ENCODE peak calls at places on chromosomes 7 and 10, in eight cellular contexts. One of them, this sample, is unnamed.

GRCh38 chr10:70234668-70235447 is 1.6 kb upstream of the PPA1 start:
- DNase-seq in aorta: no peak
- DNase-seq in SJSA1: no peak
- DNase-seq in fibroblast of lung: peak; percentile 40
- DNase-seq in prostate gland: no peak
- DNase-seq in neuronal stem cell: no peak
- DNase-seq in cardiac muscle cell: peak; percentile 88
- DNase-seq in neural progenitor cell: no peak
- DNase-seq in this sample: no peak

GRCh38 chr10:5498791-5499492 is 428 bp downstream of the CALML5 start:
- DNase-seq in aorta: no peak
- DNase-seq in SJSA1: no peak
- DNase-seq in fibroblast of lung: no peak
- DNase-seq in prostate gland: no peak
- DNase-seq in neuronal stem cell: no peak
- DNase-seq in cardiac muscle cell: no peak
- DNase-seq in neural progenitor cell: no peak
- DNase-seq in this sample: no peak

GRCh38 chr7:134910968-134911367 is 75.3 kb upstream of the AGBL3 start:
- DNase-seq in aorta: no peak
- DNase-seq in SJSA1: no peak
- DNase-seq in fibroblast of lung: no peak
- DNase-seq in prostate gland: no peak
- DNase-seq in neuronal stem cell: no peak
- DNase-seq in cardiac muscle cell: no peak
- DNase-seq in neural progenitor cell: no peak
- DNase-seq in this sample: no peak

GRCh38 chr7:11557627-11558026 is 274.4 kb downstream of the THSD7A start:
- DNase-seq in aorta: no peak
- DNase-seq in SJSA1: no peak
- DNase-seq in fibroblast of lung: peak; percentile 17
- DNase-seq in prostate gland: no peak
- DNase-seq in neuronal stem cell: peak; percentile 23
- DNase-seq in cardiac muscle cell: peak; percentile 72
- DNase-seq in neural progenitor cell: peak; percentile 83
- DNase-seq in this sample: peak; percentile 11

GRCh38 chr10:59538623-59539022 is 171.0 kb downstream of the SLC16A9 start:
- DNase-seq in aorta: no peak
- DNase-seq in SJSA1: no peak
- DNase-seq in fibroblast of lung: no peak
- DNase-seq in prostate gland: no peak
- DNase-seq in neuronal stem cell: no peak
- DNase-seq in cardiac muscle cell: no peak
- DNase-seq in neural progenitor cell: no peak
- DNase-seq in this sample: no peak

GRCh38 chr10:46040004-46040403 is 6.1 kb downstream of the MSMB start:
- DNase-seq in aorta: no peak
- DNase-seq in SJSA1: no peak
- DNase-seq in fibroblast of lung: no peak
- DNase-seq in prostate gland: no peak
- DNase-seq in neuronal stem cell: no peak
- DNase-seq in cardiac muscle cell: no peak
- DNase-seq in neural progenitor cell: no peak
- DNase-seq in this sample: no peak

GRCh38 chr7:33874943-33875342 is 30.4 kb upstream of the BMPER start:
- DNase-seq in aorta: no peak
- DNase-seq in SJSA1: no peak
- DNase-seq in fibroblast of lung: peak; percentile 89
- DNase-seq in prostate gland: no peak
- DNase-seq in neuronal stem cell: no peak
- DNase-seq in cardiac muscle cell: peak; percentile 93
- DNase-seq in neural progenitor cell: no peak
- DNase-seq in this sample: no peak

GRCh38 chr10:117804470-117805011 is 242.2 kb downstream of the RAB11FIP2 start:
- DNase-seq in aorta: no peak
- DNase-seq in SJSA1: no peak
- DNase-seq in fibroblast of lung: no peak
- DNase-seq in prostate gland: peak; percentile 12
- DNase-seq in neuronal stem cell: peak; percentile 48
- DNase-seq in cardiac muscle cell: no peak
- DNase-seq in neural progenitor cell: peak; percentile 88
- DNase-seq in this sample: no peak

GRCh38 chr7:28358423-28358868 is 53.9 kb upstream of the CREB5 start:
- DNase-seq in aorta: no peak
- DNase-seq in SJSA1: peak; percentile 71
- DNase-seq in fibroblast of lung: peak; percentile 99
- DNase-seq in prostate gland: no peak
- DNase-seq in neuronal stem cell: no peak
- DNase-seq in cardiac muscle cell: peak; percentile 74
- DNase-seq in neural progenitor cell: no peak
- DNase-seq in this sample: peak; percentile 96

GRCh38 chr10:22849077-22849810 is 78.6 kb upstream of the ARMC3 start:
- DNase-seq in aorta: peak; percentile 91
- DNase-seq in SJSA1: no peak
- DNase-seq in fibroblast of lung: peak; percentile 54
- DNase-seq in prostate gland: peak; percentile 74
- DNase-seq in neuronal stem cell: no peak
- DNase-seq in cardiac muscle cell: peak; percentile 89
- DNase-seq in neural progenitor cell: no peak
- DNase-seq in this sample: peak; percentile 73

GRCh38 chr10:63554666-63555065 is 33.5 kb downstream of the REEP3 start:
- DNase-seq in aorta: no peak
- DNase-seq in SJSA1: peak; percentile 85
- DNase-seq in fibroblast of lung: peak; percentile 99
- DNase-seq in prostate gland: no peak
- DNase-seq in neuronal stem cell: no peak
- DNase-seq in cardiac muscle cell: peak; percentile 88
- DNase-seq in neural progenitor cell: no peak
- DNase-seq in this sample: peak; percentile 22

GRCh38 chr7:130598056-130598455 is 70.5 kb downstream of the COPG2 start:
- DNase-seq in aorta: no peak
- DNase-seq in SJSA1: no peak
- DNase-seq in fibroblast of lung: no peak
- DNase-seq in prostate gland: no peak
- DNase-seq in neuronal stem cell: no peak
- DNase-seq in cardiac muscle cell: no peak
- DNase-seq in neural progenitor cell: no peak
- DNase-seq in this sample: no peak

GRCh38 chr10:103282961-103283360 is 6.0 kb downstream of the INA start:
- DNase-seq in aorta: no peak
- DNase-seq in SJSA1: no peak
- DNase-seq in fibroblast of lung: no peak
- DNase-seq in prostate gland: no peak
- DNase-seq in neuronal stem cell: no peak
- DNase-seq in cardiac muscle cell: peak; percentile 58
- DNase-seq in neural progenitor cell: no peak
- DNase-seq in this sample: no peak

GRCh38 chr7:151035024-151035717 is 6.9 kb downstream of the ABCB8 start:
- DNase-seq in aorta: no peak
- DNase-seq in SJSA1: no peak
- DNase-seq in fibroblast of lung: no peak
- DNase-seq in prostate gland: no peak
- DNase-seq in neuronal stem cell: no peak
- DNase-seq in cardiac muscle cell: no peak
- DNase-seq in neural progenitor cell: no peak
- DNase-seq in this sample: no peak

GRCh38 chr7:74059681-74060588 is 23.7 kb upstream of the LIMK1 start:
- DNase-seq in aorta: peak; percentile 75
- DNase-seq in SJSA1: no peak
- DNase-seq in fibroblast of lung: peak; percentile 17
- DNase-seq in prostate gland: peak; percentile 89
- DNase-seq in neuronal stem cell: no peak
- DNase-seq in cardiac muscle cell: no peak
- DNase-seq in neural progenitor cell: no peak
- DNase-seq in this sample: no peak

GRCh38 chr7:2956526-2957368 is 86.9 kb downstream of the CARD11 start:
- DNase-seq in aorta: peak; percentile 17
- DNase-seq in SJSA1: peak; percentile 41
- DNase-seq in fibroblast of lung: peak; percentile 71
- DNase-seq in prostate gland: peak; percentile 24
- DNase-seq in neuronal stem cell: no peak
- DNase-seq in cardiac muscle cell: peak; percentile 53
- DNase-seq in neural progenitor cell: no peak
- DNase-seq in this sample: no peak

GRCh38 chr10:34420795-34421194 is 394.3 kb downstream of the PARD3 start:
- DNase-seq in aorta: no peak
- DNase-seq in SJSA1: no peak
- DNase-seq in fibroblast of lung: no peak
- DNase-seq in prostate gland: no peak
- DNase-seq in neuronal stem cell: no peak
- DNase-seq in cardiac muscle cell: no peak
- DNase-seq in neural progenitor cell: no peak
- DNase-seq in this sample: no peak

GRCh38 chr10:34299105-34299611 is 515.9 kb downstream of the PARD3 start:
- DNase-seq in aorta: no peak
- DNase-seq in SJSA1: peak; percentile 78
- DNase-seq in fibroblast of lung: peak; percentile 72
- DNase-seq in prostate gland: no peak
- DNase-seq in neuronal stem cell: no peak
- DNase-seq in cardiac muscle cell: peak; percentile 53
- DNase-seq in neural progenitor cell: no peak
- DNase-seq in this sample: peak; percentile 90

GRCh38 chr7:28768577-28769147 is 189.5 kb downstream of the TRIL start:
- DNase-seq in aorta: no peak
- DNase-seq in SJSA1: no peak
- DNase-seq in fibroblast of lung: peak; percentile 82
- DNase-seq in prostate gland: no peak
- DNase-seq in neuronal stem cell: no peak
- DNase-seq in cardiac muscle cell: no peak
- DNase-seq in neural progenitor cell: no peak
- DNase-seq in this sample: no peak

GRCh38 chr10:5976689-5977470 is 463 bp downstream of the IL15RA start:
- DNase-seq in aorta: peak; percentile 84
- DNase-seq in SJSA1: peak; percentile 61
- DNase-seq in fibroblast of lung: peak; percentile 65
- DNase-seq in prostate gland: peak; percentile 24
- DNase-seq in neuronal stem cell: no peak
- DNase-seq in cardiac muscle cell: peak; percentile 69
- DNase-seq in neural progenitor cell: peak; percentile 58
- DNase-seq in this sample: no peak

GRCh38 chr7:119959811-119960210 is 313.2 kb upstream of the KCND2 start:
- DNase-seq in aorta: no peak
- DNase-seq in SJSA1: no peak
- DNase-seq in fibroblast of lung: peak; percentile 70
- DNase-seq in prostate gland: no peak
- DNase-seq in neuronal stem cell: no peak
- DNase-seq in cardiac muscle cell: peak; percentile 62
- DNase-seq in neural progenitor cell: no peak
- DNase-seq in this sample: no peak

GRCh38 chr7:2069472-2069860 is 163.3 kb downstream of the MAD1L1 start:
- DNase-seq in aorta: no peak
- DNase-seq in SJSA1: no peak
- DNase-seq in fibroblast of lung: peak; percentile 54
- DNase-seq in prostate gland: no peak
- DNase-seq in neuronal stem cell: peak; percentile 57
- DNase-seq in cardiac muscle cell: peak; percentile 7
- DNase-seq in neural progenitor cell: peak; percentile 85
- DNase-seq in this sample: no peak

GRCh38 chr10:112917676-112918075 is 32.4 kb upstream of the TCF7L2 start:
- DNase-seq in aorta: no peak
- DNase-seq in SJSA1: no peak
- DNase-seq in fibroblast of lung: no peak
- DNase-seq in prostate gland: no peak
- DNase-seq in neuronal stem cell: no peak
- DNase-seq in cardiac muscle cell: no peak
- DNase-seq in neural progenitor cell: no peak
- DNase-seq in this sample: no peak
- H3K9me3 ChIP-seq in aorta: no peaks in the 10 kb centered on the region
- H3K9me3 ChIP-seq in SJSA1: no peaks in the 10 kb centered on the region
- H3K9me3 ChIP-seq in fibroblast of lung: no peaks in the 10 kb centered on the region
- H3K9me3 ChIP-seq in prostate gland: no peaks in the 10 kb centered on the region
- H3K9me3 ChIP-seq in neuronal stem cell: no peaks in the 10 kb centered on the region
- H3K9me3 ChIP-seq in cardiac muscle cell: no peaks in the 10 kb centered on the region
- H3K9me3 ChIP-seq in neural progenitor cell: no peaks in the 10 kb centered on the region
- H3K9me3 ChIP-seq in this sample: no peaks in the 10 kb centered on the region

GRCh38 chr7:116885724-116886123 is 23.3 kb downstream of the CAPZA2 start:
- DNase-seq in aorta: no peak
- DNase-seq in SJSA1: no peak
- DNase-seq in fibroblast of lung: no peak
- DNase-seq in prostate gland: no peak
- DNase-seq in neuronal stem cell: no peak
- DNase-seq in cardiac muscle cell: no peak
- DNase-seq in neural progenitor cell: no peak
- DNase-seq in this sample: no peak

GRCh38 chr7:116886550-116887156 is 24.3 kb downstream of the CAPZA2 start:
- DNase-seq in aorta: no peak
- DNase-seq in SJSA1: no peak
- DNase-seq in fibroblast of lung: no peak
- DNase-seq in prostate gland: no peak
- DNase-seq in neuronal stem cell: no peak
- DNase-seq in cardiac muscle cell: no peak
- DNase-seq in neural progenitor cell: no peak
- DNase-seq in this sample: no peak

GRCh38 chr7:116884691-116885090 is 22.3 kb downstream of the CAPZA2 start:
- DNase-seq in aorta: no peak
- DNase-seq in SJSA1: no peak
- DNase-seq in fibroblast of lung: no peak
- DNase-seq in prostate gland: no peak
- DNase-seq in neuronal stem cell: no peak
- DNase-seq in cardiac muscle cell: no peak
- DNase-seq in neural progenitor cell: no peak
- DNase-seq in this sample: no peak

GRCh38 chr7:116888895-116889294 is 26.5 kb downstream of the CAPZA2 start:
- DNase-seq in aorta: no peak
- DNase-seq in SJSA1: no peak
- DNase-seq in fibroblast of lung: no peak
- DNase-seq in prostate gland: no peak
- DNase-seq in neuronal stem cell: no peak
- DNase-seq in cardiac muscle cell: no peak
- DNase-seq in neural progenitor cell: no peak
- DNase-seq in this sample: no peak
- H3K36me3 ChIP-seq in aorta: peaks cover 2% of the 10 kb centered on the region
- H3K36me3 ChIP-seq in SJSA1: peaks cover 45% of the 10 kb centered on the region
- H3K36me3 ChIP-seq in fibroblast of lung: no peaks in the 10 kb centered on the region
- H3K36me3 ChIP-seq in prostate gland: no peaks in the 10 kb centered on the region
- H3K36me3 ChIP-seq in neuronal stem cell: peaks cover 2% of the 10 kb centered on the region
- H3K36me3 ChIP-seq in cardiac muscle cell: peaks cover 36% of the 10 kb centered on the region
- H3K36me3 ChIP-seq in neural progenitor cell: peaks cover 28% of the 10 kb centered on the region
- H3K36me3 ChIP-seq in this sample: peaks cover 66% of the 10 kb centered on the region

GRCh38 chr10:123573236-123574147 is 92.7 kb upstream of the GPR26 start:
- DNase-seq in aorta: no peak
- DNase-seq in SJSA1: no peak
- DNase-seq in fibroblast of lung: no peak
- DNase-seq in prostate gland: peak; percentile 40
- DNase-seq in neuronal stem cell: peak; percentile 44
- DNase-seq in cardiac muscle cell: peak; percentile 27
- DNase-seq in neural progenitor cell: peak; percentile 80
- DNase-seq in this sample: peak; percentile 65
- H3K4me3 ChIP-seq in aorta: no peak overlapping the region
- H3K4me3 ChIP-seq in SJSA1: no peak overlapping the region
- H3K4me3 ChIP-seq in fibroblast of lung: no peak overlapping the region
- H3K4me3 ChIP-seq in prostate gland: no peak overlapping the region
- H3K4me3 ChIP-seq in neuronal stem cell: no peak overlapping the region
- H3K4me3 ChIP-seq in cardiac muscle cell: no peak overlapping the region
- H3K4me3 ChIP-seq in neural progenitor cell: no peak overlapping the region
- H3K4me3 ChIP-seq in this sample: no peak overlapping the region

DNA sequence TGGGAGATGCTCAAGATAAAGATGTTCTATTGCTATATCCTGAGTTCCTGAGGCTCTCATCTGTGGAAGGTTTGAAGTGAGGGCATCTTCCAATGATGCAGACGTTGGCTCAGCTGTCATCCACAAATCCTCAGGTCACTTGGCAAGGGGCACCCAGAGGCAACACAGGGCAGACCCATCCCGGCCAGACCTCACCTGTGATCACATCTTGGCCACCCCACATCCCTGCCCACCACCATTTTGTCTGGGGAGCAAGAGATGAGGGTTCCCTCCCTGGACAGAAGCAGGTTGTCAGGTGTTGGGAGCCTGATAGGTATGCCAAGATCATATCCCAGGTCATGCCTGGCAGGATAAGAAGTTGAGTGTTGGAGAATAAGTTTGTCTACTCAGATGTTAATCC is 918.2 kb upstream of the ZNF722 start:
- DNase-seq in aorta: no peak
- DNase-seq in SJSA1: no peak
- DNase-seq in fibroblast of lung: no peak
- DNase-seq in prostate gland: no peak
- DNase-seq in neuronal stem cell: no peak
- DNase-seq in cardiac muscle cell: no peak
- DNase-seq in neural progenitor cell: no peak
- DNase-seq in this sample: no peak
- H3K9me3 ChIP-seq in aorta: peaks cover 1% of the 10 kb centered on the region
- H3K9me3 ChIP-seq in SJSA1: no peaks in the 10 kb centered on the region
- H3K9me3 ChIP-seq in fibroblast of lung: no peaks in the 10 kb centered on the region
- H3K9me3 ChIP-seq in prostate gland: no peaks in the 10 kb centered on the region
- H3K9me3 ChIP-seq in neuronal stem cell: peaks cover 4% of the 10 kb centered on the region
- H3K9me3 ChIP-seq in cardiac muscle cell: no peaks in the 10 kb centered on the region
- H3K9me3 ChIP-seq in neural progenitor cell: peaks cover 69% of the 10 kb centered on the region
- H3K9me3 ChIP-seq in this sample: no peaks in the 10 kb centered on the region